ENCODE peak calls at places on chromosome 20, in six cellular contexts. One of them, this sample, is unnamed.

GRCh38 chr20:7038029-7038428 is 270.5 kb downstream of the BMP2 start:
- DNase-seq in SW 1271: no peak
- DNase-seq in naive thymus-derived CD8-positive, alpha-beta T cell: no peak
- DNase-seq in hippocampal formation: no peak
- DNase-seq in AG04449: no peak
- DNase-seq in hepatocyte: no peak
- DNase-seq in this sample: no peak

GRCh38 chr20:53949319-53949839 is 121.0 kb downstream of the BCAS1 start:
- DNase-seq in SW 1271: peak; percentile 89
- DNase-seq in naive thymus-derived CD8-positive, alpha-beta T cell: peak; percentile 61
- DNase-seq in hippocampal formation: no peak
- DNase-seq in AG04449: peak; percentile 34
- DNase-seq in hepatocyte: no peak
- DNase-seq in this sample: peak; percentile 94

GRCh38 chr20:57231951-57232428 is 34.5 kb downstream of the BMP7 start:
- DNase-seq in SW 1271: no peak
- DNase-seq in naive thymus-derived CD8-positive, alpha-beta T cell: no peak
- DNase-seq in hippocampal formation: no peak
- DNase-seq in AG04449: no peak
- DNase-seq in hepatocyte: no peak
- DNase-seq in this sample: no peak

GRCh38 chr20:45842169-45842812 is 8.7 kb downstream of the SNX21 start:
- DNase-seq in SW 1271: no peak
- DNase-seq in naive thymus-derived CD8-positive, alpha-beta T cell: no peak
- DNase-seq in hippocampal formation: no peak
- DNase-seq in AG04449: peak; percentile 23
- DNase-seq in hepatocyte: no peak
- DNase-seq in this sample: no peak

GRCh38 chr20:64041040-64041780 is 5.2 kb downstream of the C20orf204 start:
- DNase-seq in SW 1271: no peak
- DNase-seq in naive thymus-derived CD8-positive, alpha-beta T cell: no peak
- DNase-seq in hippocampal formation: no peak
- DNase-seq in AG04449: no peak
- DNase-seq in hepatocyte: no peak
- DNase-seq in this sample: no peak

GRCh38 chr20:2706688-2707352 is 14.2 kb downstream of the EBF4 start:
- DNase-seq in SW 1271: no peak
- DNase-seq in naive thymus-derived CD8-positive, alpha-beta T cell: no peak
- DNase-seq in hippocampal formation: no peak
- DNase-seq in AG04449: no peak
- DNase-seq in hepatocyte: no peak
- DNase-seq in this sample: no peak

GRCh38 chr20:20491784-20492145 is 123.9 kb downstream of the INSM1 start:
- DNase-seq in SW 1271: no peak
- DNase-seq in naive thymus-derived CD8-positive, alpha-beta T cell: no peak
- DNase-seq in hippocampal formation: no peak
- DNase-seq in AG04449: no peak
- DNase-seq in hepatocyte: no peak
- DNase-seq in this sample: no peak

GRCh38 chr20:59165794-59166709 is 2.4 kb downstream of the ZNF831 start:
- DNase-seq in SW 1271: no peak
- DNase-seq in naive thymus-derived CD8-positive, alpha-beta T cell: no peak
- DNase-seq in hippocampal formation: no peak
- DNase-seq in AG04449: no peak
- DNase-seq in hepatocyte: no peak
- DNase-seq in this sample: no peak

GRCh38 chr20:21266191-21266536 is 37.0 kb upstream of the XRN2 start:
- DNase-seq in SW 1271: no peak
- DNase-seq in naive thymus-derived CD8-positive, alpha-beta T cell: no peak
- DNase-seq in hippocampal formation: no peak
- DNase-seq in AG04449: no peak
- DNase-seq in hepatocyte: no peak
- DNase-seq in this sample: no peak

GRCh38 chr20:59726196-59726595 is 121.9 kb downstream of the PHACTR3 start:
- DNase-seq in SW 1271: no peak
- DNase-seq in naive thymus-derived CD8-positive, alpha-beta T cell: no peak
- DNase-seq in hippocampal formation: no peak
- DNase-seq in AG04449: no peak
- DNase-seq in hepatocyte: no peak
- DNase-seq in this sample: no peak

GRCh38 chr20:32354592-32355416 is 3.3 kb upstream of the ASXL1 start:
- DNase-seq in SW 1271: peak; percentile 68
- DNase-seq in naive thymus-derived CD8-positive, alpha-beta T cell: no peak
- DNase-seq in hippocampal formation: no peak
- DNase-seq in AG04449: no peak
- DNase-seq in hepatocyte: peak; percentile 58
- DNase-seq in this sample: peak; percentile 45